ENCODE peak calls at places on chromosomes 13 and 19, in four cellular contexts. C, Z, U and S are unnamed samples.

GRCh38 chr19:32933571-32933970 is 38.2 kb downstream of the CEP89 start:
- DNase-seq in C (no peak), Z (no peak), U (no peak), S (no peak)

GRCh38 chr13:21043898-21044297 is 17.5 kb downstream of the LATS2 start:
- DNase-seq in C (no peak), Z (no peak), U (no peak), S (no peak)

GRCh38 chr13:47110833-47111240 is 214.0 kb upstream of the HTR2A start:
- DNase-seq in C (no peak), Z (peak; percentile 60), U (no peak), S (no peak)

GRCh38 chr13:114161644-114162532 is 17.2 kb upstream of the CFAP97D2 start:
- DNase-seq in C (no peak), Z (no peak), U (peak; percentile 63), S (no peak)

GRCh38 chr19:40716031-40716654 is 543 bp downstream of the COQ8B start:
- DNase-seq in C (peak; percentile 26), Z (peak; percentile 55), U (no peak), S (no peak)

GRCh38 chr13:35818577-35819165 is 312.5 kb downstream of the DCLK1 start:
- DNase-seq in C (no peak), Z (peak; percentile 8), U (peak; percentile 7), S (no peak)

GRCh38 chr13:26697069-26697955 is 63.3 kb downstream of the GPR12 start:
- DNase-seq in C (no peak), Z (no peak), U (no peak), S (no peak)

GRCh38 chr19:54029930-54030490 is 33.7 kb downstream of the VSTM1 start:
- DNase-seq in C (no peak), Z (peak; percentile 64), U (peak; percentile 72), S (peak; percentile 86)

GRCh38 chr13:27678306-27679040 is 56.8 kb downstream of the POLR1D start:
- DNase-seq in C (no peak), Z (peak; percentile 28), U (no peak), S (peak; percentile 16)

GRCh38 chr13:108777421-108778420 is 148.3 kb downstream of the MYO16 start:
- DNase-seq in C (no peak), Z (no peak), U (peak; percentile 3), S (no peak)

GRCh38 chr13:100131863-100132574 is 43.1 kb downstream of the PCCA start:
- DNase-seq in C (no peak), Z (peak; percentile 73), U (peak; percentile 32), S (no peak)

GRCh38 chr19:18507727-18508440 is 14.0 kb downstream of the ELL start:
- DNase-seq in C (no peak), Z (no peak), U (peak; percentile 82), S (no peak)

GRCh38 chr19:49056101-49056901 is 1.2 kb downstream of the CGB7 start:
- DNase-seq in C (no peak), Z (peak; percentile 88), U (peak; percentile 23), S (peak; percentile 76)

GRCh38 chr19:49058592-49058991 is 1.0 kb upstream of the CGB7 start:
- DNase-seq in C (no peak), Z (peak; percentile 72), U (no peak), S (peak; percentile 52)

GRCh38 chr19:49059056-49059455 is 1.5 kb upstream of the CGB7 start:
- DNase-seq in C (no peak), Z (no peak), U (no peak), S (no peak)

GRCh38 chr19:49061000-49061399 is 3.5 kb upstream of the CGB7 start:
- DNase-seq in C (no peak), Z (no peak), U (no peak), S (no peak)

GRCh38 chr19:49057636-49058234 is at the start of gene CGB7:
- DNase-seq in C (no peak), Z (peak; percentile 60), U (peak; percentile 17), S (peak; percentile 86)
- TF ChIP-seq CREM in C (no peak), Z (no peak), U (no peak), S (no peak)

GRCh38 chr13:36841411-36841810 is 22.4 kb downstream of the RFXAP start:
- DNase-seq in C (no peak), Z (no peak), U (no peak), S (no peak)
- TF ChIP-seq ESRRA in C (no peak), Z (no peak), U (no peak), S (no peak)

DNA sequence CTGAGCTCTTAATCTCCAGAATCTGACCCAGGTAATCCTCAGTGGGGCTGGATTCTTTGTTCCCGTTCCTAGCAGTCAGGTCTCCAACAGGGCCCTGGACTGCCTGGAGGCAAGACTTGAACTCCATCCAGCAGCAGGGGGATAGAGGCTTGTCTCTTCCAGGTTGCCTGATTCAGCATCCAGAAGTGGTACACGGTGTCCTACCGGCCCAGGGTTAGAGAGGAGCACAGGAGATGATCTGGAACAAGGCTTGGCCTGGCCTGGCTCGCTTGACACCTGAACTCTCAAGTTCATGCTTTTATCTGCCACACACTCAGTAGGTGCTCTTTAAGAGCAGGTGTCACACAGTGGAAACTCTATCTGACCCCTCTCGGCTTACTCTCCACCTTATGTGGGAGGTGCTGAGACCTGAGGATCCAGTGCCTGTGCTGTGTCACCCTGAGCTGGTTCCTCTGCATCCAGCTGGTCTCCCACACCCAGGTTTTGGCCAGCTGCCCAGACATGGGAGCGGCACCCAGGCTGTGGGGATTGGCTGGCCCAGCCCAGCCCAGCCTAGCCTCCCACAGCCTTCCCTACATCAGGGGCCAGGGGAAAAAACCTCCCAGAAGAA is at the start of gene CYP4F3:
- DNase-seq in C (no peak), Z (peak; percentile 88), U (peak; percentile 81), S (no peak)
- TF ChIP-seq CREM in C (no peak), Z (no peak), U (no peak), S (no peak)

DNA sequence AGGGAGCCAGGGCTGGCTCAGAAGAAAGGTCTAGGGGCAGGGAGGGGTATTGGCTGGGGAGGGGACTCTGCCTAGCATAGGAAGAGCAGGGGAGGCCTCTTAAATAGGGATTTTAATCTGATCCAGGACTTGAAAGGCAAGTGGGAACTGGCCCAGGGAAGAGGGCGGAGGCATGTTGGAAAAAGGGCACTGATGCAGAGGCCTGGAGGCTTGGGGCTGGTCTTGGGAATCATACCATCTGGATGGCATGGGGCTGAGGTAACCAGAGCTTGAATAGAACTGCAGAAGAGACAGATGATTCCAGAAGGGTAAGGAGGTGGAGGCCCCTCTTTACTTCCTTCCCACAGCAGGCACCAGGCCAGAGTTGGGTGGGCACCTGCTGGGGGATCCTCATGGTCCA is 29.1 kb downstream of the CERS4 start:
- DNase-seq in C (no peak), Z (no peak), U (no peak), S (no peak)
- TF ChIP-seq ESRRA in C (no peak), Z (no peak), U (no peak), S (no peak)